ENCODE peak calls at places on chromosome X, in eight cellular contexts. R, Q, F, H, A, G, L and J are unnamed samples.

GRCh38 chrX:115690554-115691216 is 129.7 kb downstream of the PLS3 start:
- ATAC-seq in L (peak; percentile 90), F (peak; percentile 61), G (peak; percentile 96), A (peak; percentile 82), R (peak; percentile 76), Q (peak; percentile 77), H (peak; percentile 77), J (peak; percentile 95)

GRCh38 chrX:120452131-120452530 is 17.0 kb downstream of the LAMP2 start:
- ATAC-seq in Q (no peak), G (peak; percentile 44), F (no peak), H (no peak), A (peak; percentile 26), R (no peak), L (peak; percentile 70), J (peak; percentile 94)

GRCh38 chrX:68675466-68675865 is 28.0 kb downstream of the STARD8 start:
- ATAC-seq in F (no peak), L (no peak), Q (no peak), H (no peak), G (no peak), R (no peak), A (no peak), J (no peak)

GRCh38 chrX:103151799-103152198 is 58.9 kb upstream of the NXF3 start:
- ATAC-seq in G (no peak), A (no peak), H (no peak), L (peak; percentile 74), F (no peak), R (peak; percentile 58), Q (no peak), J (peak; percentile 83)

GRCh38 chrX:115652221-115652620 is 91.2 kb downstream of the PLS3 start:
- ATAC-seq in F (no peak), H (no peak), G (no peak), L (no peak), R (no peak), Q (no peak), A (no peak), J (no peak)

GRCh38 chrX:19678941-19679340 is 163.6 kb upstream of the MAP3K15 start:
- ATAC-seq in R (no peak), G (no peak), H (no peak), A (no peak), Q (no peak), L (no peak), F (no peak), J (no peak)

GRCh38 chrX:112941209-112941788 is 100.7 kb upstream of the AMOT start:
- ATAC-seq in H (no peak), L (no peak), F (no peak), A (no peak), R (no peak), Q (no peak), G (no peak), J (peak; percentile 27)

GRCh38 chrX:140713174-140713539 is 3.6 kb downstream of the LINC00632 start:
- ATAC-seq in G (peak; percentile 30), Q (peak; percentile 3), R (no peak), F (peak; percentile 38), H (peak; percentile 25), A (no peak), L (peak; percentile 23), J (no peak)

GRCh38 chrX:64394059-64394873 is 986 bp downstream of the MTMR8 start:
- ATAC-seq in G (no peak), A (no peak), Q (peak; percentile 7), R (no peak), L (peak; percentile 63), H (no peak), F (peak; percentile 26), J (peak; percentile 53)

GRCh38 chrX:26328610-26329319 is 112.8 kb downstream of the MAGEB5 start:
- ATAC-seq in L (no peak), H (no peak), Q (no peak), G (no peak), F (no peak), A (no peak), R (no peak), J (no peak)

GRCh38 chrX:1546601-1547275 is 9.8 kb upstream of the P2RY8 start:
- ATAC-seq in G (no peak), A (peak; percentile 71), H (no peak), R (no peak), F (no peak), Q (peak; percentile 68), L (no peak), J (no peak)

GRCh38 chrX:12751887-12752286 is 39.3 kb upstream of the PRPS2 start:
- ATAC-seq in L (no peak), R (no peak), Q (no peak), G (no peak), H (no peak), A (no peak), F (no peak), J (no peak)

GRCh38 chrX:123408856-123409737 is 225.0 kb downstream of the GRIA3 start:
- ATAC-seq in R (no peak), Q (no peak), F (no peak), A (no peak), G (no peak), H (no peak), L (no peak), J (no peak)